ENCODE peak calls at places on chromosomes 1 and 21, in four cellular contexts. B, P, U and F are unnamed samples.
A peak's percentile ranks its signal among the peaks of the same experiment; 100 is the strongest.

GRCh38 chr21:25878334-25878733 is 143.6 kb downstream of the GABPA start:
- DNase-seq in B (no peak), P (no peak), U (no peak), F (no peak)

GRCh38 chr1:97581614-97582051 is 339.2 kb downstream of the DPYD start:
- DNase-seq in B (peak; percentile 71), P (no peak), U (no peak), F (peak; percentile 5)

GRCh38 chr1:190444464-190444863 is 33.2 kb downstream of the BRINP3 start:
- DNase-seq in B (no peak), P (no peak), U (no peak), F (no peak)

GRCh38 chr1:60054374-60054773 is 19.2 kb downstream of the C1orf87 start:
- DNase-seq in B (no peak), P (no peak), U (no peak), F (no peak)

GRCh38 chr1:11543392-11543791 is 64.4 kb downstream of the DISP3 start:
- DNase-seq in B (no peak), P (no peak), U (no peak), F (no peak)

GRCh38 chr1:200979574-200980451 is 43.7 kb downstream of the KIF21B start:
- DNase-seq in B (peak; percentile 57), P (peak; percentile 83), U (no peak), F (no peak)

GRCh38 chr1:49240709-49241221 is 464.1 kb upstream of the BEND5 start:
- DNase-seq in B (no peak), P (no peak), U (no peak), F (no peak)

GRCh38 chr1:208132287-208132882 is 111.8 kb downstream of the PLXNA2 start:
- DNase-seq in B (peak; percentile 78), P (peak; percentile 91), U (peak; percentile 9), F (no peak)

GRCh38 chr1:231971397-231972233 is 345.0 kb downstream of the DISC1 start:
- DNase-seq in B (no peak), P (no peak), U (no peak), F (no peak)

GRCh38 chr1:220881918-220882891 is 3.0 kb downstream of the HLX start:
- DNase-seq in B (no peak), P (no peak), U (no peak), F (no peak)

DNA sequence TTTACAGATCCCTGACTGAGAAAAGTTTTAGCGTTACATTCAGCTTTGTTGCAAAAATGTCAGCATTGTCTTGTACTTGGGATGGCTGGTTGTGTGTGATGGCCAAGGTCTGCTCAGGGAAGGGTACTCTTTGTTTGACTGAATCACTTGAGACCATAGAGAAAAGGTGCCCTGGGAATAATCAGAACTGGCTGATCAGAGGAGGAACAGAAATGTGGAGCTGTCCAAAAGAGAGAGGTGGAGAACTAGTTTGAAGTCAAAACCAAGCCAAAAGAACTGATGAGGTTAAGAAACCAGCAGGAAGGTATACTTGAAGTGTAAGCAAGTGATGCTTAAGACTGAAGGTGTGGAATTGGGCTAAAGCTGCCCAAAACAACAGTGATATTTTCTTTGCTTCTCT is 107.6 kb upstream of the LYPLAL1 start:
- DNase-seq in B (no peak), P (no peak), U (no peak), F (no peak)
- TF ChIP-seq REST in B (no peak), P (no peak), U (no peak), F (peak; percentile 56)

GRCh38 chr1:160631983-160632625 is 14.7 kb downstream of the SLAMF1 start:
- DNase-seq in B (no peak), P (no peak), U (no peak), F (no peak)

GRCh38 chr1:160636076-160636475 is 10.8 kb downstream of the SLAMF1 start:
- DNase-seq in B (no peak), P (no peak), U (no peak), F (no peak)

GRCh38 chr1:160630523-160631087 is 16.2 kb downstream of the SLAMF1 start:
- DNase-seq in B (no peak), P (no peak), U (no peak), F (no peak)

GRCh38 chr1:160634543-160635491 is 12.0 kb downstream of the SLAMF1 start:
- DNase-seq in B (no peak), P (no peak), U (no peak), F (no peak)

DNA sequence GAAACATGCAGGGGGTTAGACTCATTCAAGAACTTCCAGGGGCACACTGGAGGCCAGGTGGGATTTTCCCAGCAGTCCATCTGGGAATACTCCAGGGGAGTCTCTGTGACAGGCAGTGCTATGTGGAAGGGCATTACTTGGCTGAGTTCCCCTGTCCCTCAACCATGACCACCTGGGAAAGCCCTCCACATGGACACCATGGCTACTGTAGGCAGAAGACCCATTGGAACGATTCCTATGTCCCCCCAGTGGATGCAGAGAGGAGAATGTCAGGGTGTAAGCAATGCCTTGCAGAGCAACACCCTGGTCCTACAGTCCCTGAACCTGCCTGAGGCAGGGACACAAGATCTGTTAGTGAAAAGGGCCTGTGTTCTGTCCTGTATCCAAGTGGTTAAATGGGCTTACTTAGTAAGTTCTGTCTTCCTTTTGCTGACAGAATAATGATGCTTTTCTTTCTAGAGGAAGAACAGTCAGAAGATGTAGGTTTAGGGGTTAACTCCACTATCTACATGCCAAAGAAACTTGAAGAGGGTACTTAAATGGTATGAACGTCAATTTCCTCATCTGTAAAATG is 13.4 kb downstream of the SLAMF1 start:
- DNase-seq in B (no peak), P (no peak), U (no peak), F (no peak)
- TF ChIP-seq CTCF in B (no peak), P (no peak), U (no peak), F (no peak)

GRCh38 chr1:3441449-3441848 is 13.0 kb upstream of the ARHGEF16 start:
- DNase-seq in B (no peak), P (no peak), U (no peak), F (no peak)
- TF ChIP-seq REST in B (no peak), P (no peak), U (no peak), F (no peak)

GRCh38 chr1:216034506-216034905 is 388.7 kb downstream of the USH2A start:
- DNase-seq in B (no peak), P (no peak), U (no peak), F (no peak)
- TF ChIP-seq CTCF in B (no peak), P (no peak), U (no peak), F (peak; percentile 30)

GRCh38 chr1:156129687-156130577 is 15.4 kb downstream of the LMNA start:
- DNase-seq in B (peak; percentile 96), P (peak; percentile 87), U (no peak), F (peak; percentile 87)
- TF ChIP-seq REST in B (no peak), P (no peak), U (no peak), F (no peak)

GRCh38 chr1:179026813-179027664 is 1.3 kb downstream of the FAM20B start:
- DNase-seq in B (no peak), P (no peak), U (no peak), F (no peak)

GRCh38 chr1:179021873-179022272 is 3.8 kb upstream of the FAM20B start:
- DNase-seq in B (peak; percentile 56), P (no peak), U (no peak), F (no peak)

GRCh38 chr1:179025975-179026812 is 500 bp downstream of the FAM20B start:
- DNase-seq in B (peak; percentile 77), P (peak; percentile 85), U (no peak), F (no peak)

GRCh38 chr1:179023946-179024345 is 1.7 kb upstream of the FAM20B start:
- DNase-seq in B (no peak), P (no peak), U (no peak), F (no peak)

GRCh38 chr1:179025125-179025974 is at the start of gene FAM20B:
- DNase-seq in B (peak; percentile 95), P (peak; percentile 99), U (peak; percentile 59), F (no peak)
- TF ChIP-seq CTCF in B (no peak), P (no peak), U (no peak), F (no peak)